ENCODE peak calls at places on chromosomes 4 and X, in ten cellular contexts. Q, G, U, Y, I, Z, P, W, X and J are unnamed samples.
A peak's percentile ranks its signal among the peaks of the same experiment; 100 is the strongest.

GRCh38 chr4:72991889-72992288 is 77.6 kb downstream of the COX18 start:
- DNase-seq in U (no peak), G (no peak), Q (no peak), I (no peak), Y (no peak), X (no peak), P (no peak), Z (no peak), W (no peak), J (no peak)

GRCh38 chrX:104254442-104255115 is at the start of gene ESX1:
- DNase-seq in X (peak; percentile 6), Y (peak; percentile 2), I (no peak), Q (no peak), Z (no peak), P (no peak), U (peak; percentile 55), W (no peak), G (no peak), J (no peak)

GRCh38 chrX:70033348-70033747 is 16.4 kb downstream of the AWAT2 start:
- DNase-seq in Z (no peak), X (no peak), I (no peak), P (peak; percentile 68), W (peak; percentile 60), U (peak; percentile 8), Q (peak; percentile 39), Y (peak; percentile 12), G (no peak), J (peak; percentile 52)

GRCh38 chr4:80035336-80035735 is 37.7 kb downstream of the ANTXR2 start:
- DNase-seq in Q (no peak), G (no peak), I (no peak), Z (no peak), Y (no peak), W (peak; percentile 34), U (no peak), P (no peak), X (no peak), J (no peak)

GRCh38 chr4:14396183-14396582 is 606.1 kb upstream of the CPEB2 start:
- DNase-seq in G (no peak), X (no peak), I (no peak), Z (no peak), U (no peak), Y (no peak), P (no peak), Q (no peak), W (no peak), J (no peak)

GRCh38 chr4:55637272-55637820 is 1.2 kb upstream of the NMU start:
- DNase-seq in Q (no peak), W (no peak), Y (no peak), X (no peak), P (peak; percentile 52), Z (no peak), G (no peak), U (peak; percentile 30), I (no peak), J (no peak)

GRCh38 chr4:7663075-7663541 is 228.4 kb upstream of the PSAPL1 start:
- DNase-seq in Q (no peak), P (no peak), G (no peak), X (no peak), W (peak; percentile 28), U (no peak), Z (no peak), I (no peak), Y (no peak), J (no peak)

GRCh38 chrX:17809273-17809672 is 51.8 kb downstream of the RAI2 start:
- DNase-seq in W (no peak), I (no peak), X (no peak), U (no peak), Z (no peak), Q (no peak), Y (no peak), G (no peak), P (no peak), J (no peak)

GRCh38 chr4:128600996-128601857 is 208.3 kb upstream of the JADE1 start:
- DNase-seq in P (peak; percentile 98), Y (peak; percentile 50), I (no peak), Z (peak; percentile 41), Q (no peak), G (peak; percentile 57), X (peak; percentile 93), W (peak; percentile 27), U (peak; percentile 20), J (peak; percentile 31)

GRCh38 chr4:158934996-158935669 is 166.3 kb downstream of the FNIP2 start:
- DNase-seq in P (no peak), Y (no peak), Z (no peak), X (no peak), I (no peak), Q (no peak), G (no peak), W (no peak), U (no peak), J (no peak)

GRCh38 chr4:153142700-153143438 is 61.4 kb upstream of the TRIM2 start:
- DNase-seq in Q (peak; percentile 72), X (peak; percentile 58), Y (peak; percentile 73), W (peak; percentile 64), P (peak; percentile 82), U (peak; percentile 79), Z (peak; percentile 81), G (peak; percentile 75), I (peak; percentile 37), J (peak; percentile 72)

GRCh38 chr4:71773004-71773403 is 10.9 kb downstream of the GC start:
- DNase-seq in G (no peak), Z (no peak), Q (no peak), X (no peak), U (no peak), W (no peak), P (no peak), Y (no peak), I (no peak), J (no peak)

GRCh38 chr4:145234086-145234694 is 53.8 kb upstream of the OTUD4 start:
- DNase-seq in P (peak; percentile 69), U (peak; percentile 24), Q (peak; percentile 88), X (peak; percentile 31), Y (peak; percentile 61), G (no peak), W (peak; percentile 63), I (peak; percentile 56), Z (peak; percentile 35), J (peak; percentile 65)

GRCh38 chrX:44542567-44543325 is at the start of gene FUNDC1:
- DNase-seq in G (peak; percentile 96), I (peak; percentile 94), W (peak; percentile 94), Y (peak; percentile 92), U (peak; percentile 92), P (peak; percentile 97), X (peak; percentile 90), Q (peak; percentile 91), Z (peak; percentile 75), J (peak; percentile 89)

GRCh38 chr4:138175337-138175794 is 66.8 kb downstream of the SLC7A11 start:
- DNase-seq in P (no peak), Y (no peak), Q (no peak), Z (peak; percentile 72), G (no peak), U (peak; percentile 45), X (no peak), W (no peak), I (no peak), J (no peak)

GRCh38 chr4:16294455-16294854 is 68.2 kb upstream of the TAPT1 start:
- DNase-seq in Y (no peak), I (no peak), P (no peak), U (no peak), G (no peak), Q (no peak), Z (no peak), W (no peak), X (peak; percentile 14), J (no peak)

GRCh38 chr4:119785963-119786362 is 157.4 kb upstream of the PDE5A start:
- DNase-seq in U (no peak), Q (no peak), X (no peak), I (no peak), G (no peak), W (no peak), Z (no peak), Y (no peak), P (no peak), J (no peak)

GRCh38 chrX:2371026-2371778 is 129.6 kb downstream of the DHRSX start:
- DNase-seq in Y (no peak), Z (no peak), Q (no peak), P (no peak), W (no peak), I (no peak), U (no peak), X (no peak), G (no peak), J (no peak)

GRCh38 chr4:8232748-8233147 is 33.7 kb downstream of the SH3TC1 start:
- DNase-seq in U (no peak), W (no peak), G (peak; percentile 25), P (no peak), I (no peak), Z (no peak), Q (no peak), X (no peak), Y (no peak), J (no peak)

GRCh38 chrX:130772313-130773140 is 130.5 kb downstream of the ENOX2 start:
- DNase-seq in U (no peak), G (no peak), I (no peak), W (no peak), X (peak; percentile 9), Q (no peak), P (no peak), Y (no peak), Z (peak; percentile 85), J (peak; percentile 19)

GRCh38 chrX:143873343-143873742 is 10.5 kb upstream of the UBE2NL start:
- DNase-seq in P (no peak), Q (no peak), Y (no peak), W (no peak), I (no peak), X (peak; percentile 69), G (no peak), U (no peak), Z (no peak), J (peak; percentile 0)

GRCh38 chr4:111283066-111283677 is 660.3 kb upstream of the PITX2 start:
- DNase-seq in U (no peak), Z (peak; percentile 43), W (peak; percentile 60), Y (peak; percentile 39), X (peak; percentile 8), P (peak; percentile 66), I (peak; percentile 13), G (peak; percentile 29), Q (peak; percentile 55), J (peak; percentile 30)

GRCh38 chr4:25727711-25728493 is 72.3 kb downstream of the SLC34A2 start:
- DNase-seq in U (no peak), W (no peak), Q (no peak), X (no peak), Z (peak; percentile 98), P (no peak), I (no peak), G (no peak), Y (no peak), J (no peak)

GRCh38 chr4:119228406-119228805 is 15.9 kb downstream of the USP53 start:
- DNase-seq in P (no peak), W (no peak), G (no peak), X (no peak), Y (no peak), U (no peak), Q (no peak), I (no peak), Z (no peak), J (no peak)

GRCh38 chrX:136540226-136540625 is 8.2 kb downstream of the VGLL1 start:
- DNase-seq in Q (no peak), X (no peak), W (no peak), Z (no peak), I (no peak), G (no peak), P (no peak), Y (no peak), U (no peak), J (no peak)

GRCh38 chr4:37066149-37066548 is 178.4 kb upstream of the NWD2 start:
- DNase-seq in Q (no peak), W (no peak), X (no peak), U (no peak), Y (no peak), P (no peak), I (no peak), G (no peak), Z (no peak), J (no peak)

GRCh38 chr4:53747401-53747800 is 156.1 kb upstream of the LNX1 start:
- DNase-seq in I (no peak), Z (no peak), W (no peak), X (no peak), Y (no peak), P (no peak), G (no peak), Q (no peak), U (no peak), J (no peak)

GRCh38 chr4:83552924-83553323 is 17.0 kb downstream of the GPAT3 start:
- DNase-seq in G (no peak), I (no peak), Y (no peak), P (peak; percentile 58), U (no peak), X (no peak), W (peak; percentile 77), Z (no peak), Q (no peak), J (no peak)